ENCODE peak calls at places on chromosome 19, in nine cellular contexts. Y, N, V, T, S, D, P, C and F are unnamed samples.

GRCh38 chr19:28960986-28961705 is 251.8 kb downstream of the UQCRFS1 start:
- DNase-seq in Y (no peak), N (no peak), V (no peak), T (peak; percentile 71), S (no peak), D (peak; percentile 48), P (no peak), C (no peak), F (no peak)

GRCh38 chr19:47331931-47332547 is at the start of gene C5AR2:
- DNase-seq in Y (no peak), N (no peak), V (no peak), T (peak; percentile 46), S (no peak), D (no peak), P (no peak), C (no peak), F (no peak)

GRCh38 chr19:8079988-8080387 is 27.4 kb downstream of the CCL25 start:
- DNase-seq in Y (no peak), N (no peak), V (no peak), T (no peak), S (no peak), D (no peak), P (no peak), C (no peak), F (no peak)

GRCh38 chr19:32566246-32566830 is 14.7 kb upstream of the PDCD5 start:
- DNase-seq in Y (no peak), N (no peak), V (no peak), T (peak; percentile 13), S (no peak), D (peak; percentile 24), P (no peak), C (no peak), F (no peak)

GRCh38 chr19:47310819-47311218 is 1.2 kb downstream of the C5AR1 start:
- DNase-seq in Y (no peak), N (no peak), V (no peak), T (peak; percentile 22), S (peak; percentile 51), D (peak; percentile 52), P (no peak), C (peak; percentile 38), F (no peak)

GRCh38 chr19:47240996-47241918 is 10.3 kb upstream of the BBC3 start:
- DNase-seq in Y (no peak), N (peak; percentile 60), V (peak; percentile 81), T (peak; percentile 72), S (peak; percentile 56), D (peak; percentile 82), P (no peak), C (peak; percentile 97), F (peak; percentile 79)

GRCh38 chr19:14639536-14640277 is 34.9 kb downstream of the ADGRE3 start:
- DNase-seq in Y (no peak), N (no peak), V (no peak), T (no peak), S (no peak), D (no peak), P (no peak), C (no peak), F (no peak)

GRCh38 chr19:58558623-58559274 is 338 bp upstream of the UBE2M start:
- DNase-seq in Y (peak; percentile 89), N (peak; percentile 99), V (peak; percentile 99), T (peak; percentile 99), S (peak; percentile 98), D (peak; percentile 99), P (peak; percentile 93), C (peak; percentile 99), F (peak; percentile 95)

GRCh38 chr19:7333198-7334118 is 15.3 kb upstream of the ARHGEF18 start:
- DNase-seq in Y (no peak), N (no peak), V (peak; percentile 65), T (peak; percentile 30), S (no peak), D (peak; percentile 39), P (no peak), C (no peak), F (no peak)

GRCh38 chr19:29211562-29212416 is 1.2 kb downstream of the UQCRFS1 start:
- DNase-seq in Y (no peak), N (no peak), V (no peak), T (peak; percentile 25), S (no peak), D (peak; percentile 16), P (no peak), C (no peak), F (no peak)

DNA sequence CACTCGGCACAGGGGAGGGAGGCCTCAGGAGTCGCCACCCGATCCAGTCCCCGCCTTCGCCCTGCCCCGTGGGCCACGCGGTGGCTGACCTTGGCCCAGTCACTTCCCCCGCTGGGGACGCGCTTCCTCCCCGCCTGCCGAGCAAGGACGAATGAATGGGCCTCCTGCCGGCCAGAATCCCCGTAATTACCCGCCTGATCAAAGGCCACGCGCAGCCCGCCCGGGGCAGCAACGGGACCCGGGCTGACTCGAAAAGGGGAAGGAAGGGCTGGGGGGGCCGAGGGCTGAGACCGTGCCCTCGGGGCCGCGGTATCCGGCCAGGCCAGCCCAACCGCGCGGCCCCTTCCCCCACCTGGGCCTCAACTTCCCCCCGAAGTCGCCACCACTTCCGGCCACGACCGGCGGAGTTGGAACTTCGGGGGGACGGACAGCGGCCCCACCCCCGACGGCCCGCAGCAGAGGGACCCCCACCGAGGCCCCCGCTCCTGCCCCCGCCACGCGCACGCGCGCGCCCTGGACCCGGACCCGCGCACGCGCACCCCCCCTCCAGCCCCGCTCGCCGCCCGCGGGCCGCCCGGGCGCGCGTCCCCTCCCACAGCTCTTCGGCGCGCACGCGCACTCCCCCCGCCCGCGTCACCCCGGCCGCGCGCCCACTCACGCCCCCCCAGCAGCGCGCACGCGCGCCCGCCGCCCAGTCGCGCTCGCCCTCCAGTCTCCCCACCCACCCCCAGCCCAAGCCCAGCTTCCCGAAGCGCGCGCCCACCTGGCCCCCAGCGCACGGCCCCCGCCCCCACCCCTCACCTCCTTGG is 520 bp downstream of the ZNF787 start:
- DNase-seq in Y (no peak), N (peak; percentile 37), V (peak; percentile 89), T (peak; percentile 55), S (peak; percentile 61), D (peak; percentile 78), P (no peak), C (peak; percentile 89), F (peak; percentile 90)
- TF ChIP-seq CTCF in Y (no peak), N (peak; percentile 38), V (peak; percentile 19), T (no peak), S (no peak), D (peak; percentile 17), P (peak; percentile 12), C (peak; percentile 46), F (no peak)

GRCh38 chr19:10294368-10294697 is 4.6 kb downstream of the ICAM5 start:
- DNase-seq in Y (no peak), N (no peak), V (no peak), T (no peak), S (no peak), D (no peak), P (no peak), C (no peak), F (no peak)
- TF ChIP-seq CTCF in Y (peak; percentile 26), N (no peak), V (no peak), T (no peak), S (no peak), D (no peak), P (peak; percentile 18), C (no peak), F (no peak)

GRCh38 chr19:2524840-2525723 is 49.2 kb downstream of the GADD45B start:
- DNase-seq in Y (no peak), N (no peak), V (peak; percentile 61), T (peak; percentile 51), S (no peak), D (peak; percentile 40), P (peak; percentile 73), C (no peak), F (no peak)

GRCh38 chr19:2524361-2524839 is 48.5 kb downstream of the GADD45B start:
- DNase-seq in Y (no peak), N (no peak), V (no peak), T (no peak), S (no peak), D (no peak), P (no peak), C (no peak), F (no peak)

GRCh38 chr19:2527171-2527570 is 51.2 kb downstream of the GADD45B start:
- DNase-seq in Y (no peak), N (no peak), V (no peak), T (no peak), S (no peak), D (no peak), P (no peak), C (no peak), F (no peak)

GRCh38 chr19:2527716-2528115 is 51.8 kb downstream of the GADD45B start:
- DNase-seq in Y (no peak), N (no peak), V (no peak), T (no peak), S (no peak), D (no peak), P (no peak), C (no peak), F (no peak)

DNA sequence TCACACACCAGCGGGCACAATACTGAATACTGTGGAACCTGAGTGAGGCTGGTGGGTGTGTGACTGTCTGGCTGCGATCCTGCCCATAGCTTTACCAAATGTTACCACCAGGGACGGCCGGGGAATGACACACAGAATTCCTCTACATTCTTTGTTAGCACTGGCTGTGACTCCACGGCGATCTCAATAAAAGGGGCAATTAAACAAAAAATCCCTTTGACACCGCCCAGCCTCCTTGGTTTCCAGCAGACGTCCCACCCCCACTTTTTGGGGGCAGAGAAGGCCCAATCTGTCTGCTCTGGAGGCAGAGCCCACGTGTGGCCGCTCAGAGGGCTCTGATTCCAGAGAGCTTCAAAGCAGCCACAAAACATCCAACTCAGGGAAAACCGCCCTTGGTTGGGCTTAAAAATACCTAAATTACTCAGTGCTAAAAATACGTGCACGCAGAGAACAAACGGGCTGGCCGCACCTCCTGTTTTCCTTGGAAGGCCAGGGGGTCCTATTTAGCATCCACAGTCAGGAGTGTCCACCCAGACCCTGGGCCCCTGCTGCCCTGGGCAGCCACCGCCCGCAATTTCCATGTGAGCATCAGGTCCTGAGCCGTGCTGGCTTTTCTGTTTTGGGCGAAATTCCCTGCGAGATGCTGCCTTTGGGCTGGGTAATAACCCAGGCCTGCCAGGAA is 47.8 kb downstream of the GADD45B start:
- DNase-seq in Y (peak; percentile 51), N (no peak), V (no peak), T (peak; percentile 79), S (no peak), D (peak; percentile 47), P (no peak), C (no peak), F (no peak)
- TF ChIP-seq CTCF in Y (peak; percentile 53), N (no peak), V (no peak), T (peak; percentile 63), S (peak; percentile 37), D (peak; percentile 39), P (peak; percentile 52), C (no peak), F (no peak)

DNA sequence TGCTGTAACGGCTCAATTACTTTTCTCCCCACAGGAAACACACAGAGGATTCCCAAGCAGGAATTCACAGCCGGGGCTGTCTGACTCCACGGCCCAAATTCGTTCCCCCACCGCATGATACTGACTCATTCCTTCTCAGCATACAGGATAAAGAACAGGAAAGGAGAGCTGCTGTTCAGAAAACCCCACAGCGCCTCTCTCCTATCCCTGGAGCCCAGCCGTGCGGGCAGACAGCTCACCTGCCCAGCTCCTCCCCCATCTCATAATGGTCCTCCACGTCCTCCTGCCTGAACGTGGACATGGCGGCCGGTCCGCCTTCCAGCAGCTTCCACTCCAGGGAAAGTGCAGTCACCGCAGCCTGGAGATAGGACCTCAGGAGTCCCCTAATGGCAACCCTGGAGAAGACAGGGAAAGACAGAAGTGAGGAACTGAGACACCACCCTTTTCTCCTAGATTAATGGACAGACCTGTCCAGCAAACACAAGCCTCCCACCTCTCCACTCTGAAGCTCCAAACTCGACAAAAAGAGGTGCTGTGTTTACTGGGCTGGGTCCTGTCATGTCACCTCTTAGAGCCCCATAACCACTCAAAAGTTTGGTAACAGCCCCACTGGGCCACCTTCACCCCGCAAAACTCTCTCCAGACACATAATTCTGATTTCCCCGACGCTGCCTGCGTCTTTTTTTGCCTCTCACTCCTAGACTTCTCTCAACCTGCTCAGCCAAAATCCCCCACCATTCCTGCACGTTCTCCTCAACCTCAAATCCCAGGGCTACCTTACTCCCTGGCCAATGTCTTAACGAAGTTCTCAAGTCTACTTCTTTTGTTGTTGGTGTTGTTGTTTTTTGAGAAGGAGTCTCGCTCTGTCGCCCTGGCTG is 1.2 kb downstream of the DAPK3 start:
- DNase-seq in Y (peak; percentile 52), N (no peak), V (no peak), T (peak; percentile 78), S (peak; percentile 49), D (peak; percentile 85), P (no peak), C (peak; percentile 50), F (no peak)
- TF ChIP-seq CTCF in Y (peak; percentile 27), N (no peak), V (no peak), T (peak; percentile 31), S (peak; percentile 24), D (peak; percentile 24), P (peak; percentile 33), C (no peak), F (no peak)